ENCODE peak calls at places on chromosome 22, in eight cellular contexts. H, D, Y, F, V, W, Q and G are unnamed samples.

GRCh38 chr22:35314161-35314942 is 14.7 kb downstream of the TOM1 start:
- DNase-seq in H (no peak), W (no peak), D (no peak), Q (no peak), V (no peak), F (no peak), Y (no peak), G (no peak)

GRCh38 chr22:32852346-32853251 is 51.1 kb downstream of the TIMP3 start:
- DNase-seq in D (no peak), V (no peak), Y (no peak), Q (peak; percentile 42), W (peak; percentile 59), F (no peak), H (no peak), G (peak; percentile 11)

GRCh38 chr22:29308791-29309262 is 2.4 kb downstream of the GAS2L1 start:
- DNase-seq in F (no peak), H (no peak), W (peak; percentile 44), V (no peak), D (no peak), Q (no peak), Y (peak; percentile 71), G (no peak)

GRCh38 chr22:48968201-48968959 is 859.3 kb downstream of the BRD1 start:
- DNase-seq in Q (peak; percentile 30), D (no peak), W (no peak), V (no peak), F (peak; percentile 50), Y (no peak), H (no peak), G (peak; percentile 51)

GRCh38 chr22:50673231-50674126 is 856 bp downstream of the SHANK3 start:
- DNase-seq in D (no peak), W (no peak), V (no peak), F (peak; percentile 62), H (no peak), Q (no peak), Y (no peak), G (no peak)

GRCh38 chr22:50490531-50491308 is 4.1 kb downstream of the MIOX start:
- DNase-seq in D (no peak), V (no peak), F (no peak), W (no peak), Q (no peak), Y (no peak), H (no peak), G (no peak)

GRCh38 chr22:18031670-18032454 is 7.5 kb upstream of the MICAL3 start:
- DNase-seq in H (no peak), V (no peak), F (no peak), Y (peak; percentile 86), W (peak; percentile 76), Q (no peak), D (no peak), G (peak; percentile 22)

GRCh38 chr22:44153705-44154104 is 27.0 kb upstream of the PARVG start:
- DNase-seq in W (no peak), H (no peak), Y (no peak), V (no peak), Q (no peak), D (no peak), F (no peak), G (no peak)

GRCh38 chr22:48782817-48783511 is 1044.7 kb downstream of the BRD1 start:
- DNase-seq in W (no peak), Y (no peak), Q (peak; percentile 16), V (no peak), D (peak; percentile 19), H (no peak), F (peak; percentile 73), G (peak; percentile 17)

GRCh38 chr22:44456661-44457412 is 41.2 kb downstream of the RTL6 start:
- DNase-seq in W (no peak), D (no peak), F (no peak), Y (no peak), H (no peak), Q (no peak), V (no peak), G (no peak)

GRCh38 chr22:38461414-38462081 is 6.3 kb upstream of the KDELR3 start:
- DNase-seq in Q (peak; percentile 81), H (peak; percentile 57), W (peak; percentile 86), Y (peak; percentile 86), D (peak; percentile 79), F (peak; percentile 97), V (no peak), G (peak; percentile 87)

GRCh38 chr22:26922804-26923203 is 265.4 kb downstream of the MIAT start:
- DNase-seq in H (no peak), V (no peak), Y (no peak), Q (no peak), W (no peak), F (peak; percentile 66), D (no peak), G (no peak)

GRCh38 chr22:42214625-42215415 is 55.6 kb downstream of the TCF20 start:
- DNase-seq in W (no peak), V (no peak), F (peak; percentile 71), Q (no peak), H (no peak), Y (no peak), D (peak; percentile 89), G (peak; percentile 41)